ENCODE peak calls at places on chromosomes 3 and 15, in eight cellular contexts. F is aorta, J is SJSA1, G is heart right ventricle, Z is esophagus muscularis mucosa, D is pancreas, E is H1, P is hepatocyte. X is an unnamed sample. For H3K4me1, the result is how much of the 10 kb centered on the place peaks cover.

GRCh38 chr15:87620393-87620792 is 636.1 kb downstream of the NTRK3 start:
- DNase-seq in E (no peak), G (no peak), Z (no peak), P (no peak), D (no peak), F (no peak), J (no peak), X (no peak)

GRCh38 chr3:60217156-60217911 is 1033.9 kb downstream of the FHIT start:
- DNase-seq in E (no peak), J (no peak), G (no peak), P (no peak), D (no peak), F (no peak), Z (no peak), X (no peak)

GRCh38 chr3:114872056-114872455 is 275.0 kb downstream of the ZBTB20 start:
- DNase-seq in D (no peak), G (no peak), P (no peak), E (no peak), F (no peak), Z (no peak), J (no peak), X (no peak)

GRCh38 chr3:122355612-122356011 is 27.4 kb downstream of the MIX23 start:
- DNase-seq in D (no peak), Z (no peak), F (no peak), J (no peak), P (no peak), E (no peak), G (no peak), X (no peak)

GRCh38 chr3:29283297-29283681 is 2.4 kb downstream of the RBMS3 start:
- DNase-seq in D (no peak), E (no peak), F (no peak), G (no peak), J (peak), Z (no peak), P (no peak), X (no peak)

GRCh38 chr15:35827156-35827555 is 281.2 kb upstream of the DPH6 start:
- DNase-seq in J (no peak), E (no peak), Z (no peak), D (no peak), F (no peak), G (no peak), P (no peak), X (no peak)

GRCh38 chr3:159761377-159761776 is 227.3 kb upstream of the IL12A start:
- DNase-seq in Z (no peak), E (no peak), J (peak), G (peak), F (peak), D (no peak), P (no peak), X (peak)

GRCh38 chr15:88274534-88275460 is 18.3 kb upstream of the NTRK3 start:
- DNase-seq in Z (no peak), E (peak), P (peak), J (peak), F (peak), G (peak), D (peak), X (peak)

GRCh38 chr3:36713904-36714303 is 50.4 kb downstream of the DCLK3 start:
- DNase-seq in G (no peak), J (no peak), P (no peak), D (no peak), F (no peak), Z (no peak), E (no peak), X (no peak)

GRCh38 chr3:12833226-12834161 is 7.9 kb downstream of the RPL32 start:
- DNase-seq in E (no peak), D (no peak), G (no peak), J (no peak), F (no peak), P (no peak), Z (no peak), X (no peak)

GRCh38 chr15:73368301-73369072 is at the start of gene HCN4:
- DNase-seq in J (no peak), F (no peak), E (no peak), D (no peak), G (no peak), Z (no peak), P (peak), X (no peak)

GRCh38 chr3:183265713-183266417 is 12.8 kb downstream of the B3GNT5 start:
- DNase-seq in G (no peak), D (no peak), J (peak), Z (no peak), E (no peak), P (peak), F (no peak), X (no peak)

GRCh38 chr3:112345681-112346080 is 12.7 kb downstream of the CD200 start:
- DNase-seq in Z (no peak), J (no peak), E (no peak), F (no peak), P (no peak), D (no peak), G (no peak), X (no peak)

GRCh38 chr3:3772338-3772737 is 26.9 kb upstream of the LRRN1 start:
- DNase-seq in E (no peak), P (no peak), Z (no peak), J (no peak), F (no peak), D (no peak), G (no peak), X (no peak)

GRCh38 chr3:168029705-168030104 is 66.0 kb downstream of the GOLIM4 start:
- DNase-seq in G (no peak), E (no peak), J (no peak), P (no peak), D (no peak), F (no peak), Z (no peak), X (no peak)

GRCh38 chr15:87597346-87598052 is 659.0 kb downstream of the NTRK3 start:
- DNase-seq in D (no peak), F (no peak), E (no peak), G (no peak), P (no peak), J (no peak), Z (no peak), X (no peak)

GRCh38 chr3:58661836-58662235 is 4.7 kb downstream of the FAM3D start:
- DNase-seq in D (no peak), Z (no peak), F (no peak), G (no peak), P (no peak), E (no peak), J (no peak), X (no peak)

GRCh38 chr3:23807161-23808015 is 1.6 kb downstream of the UBE2E1 start:
- DNase-seq in G (peak), P (peak), E (no peak), J (peak), F (no peak), D (no peak), Z (no peak), X (peak)

GRCh38 chr3:47961815-47962606 is 54.2 kb downstream of the MAP4 start:
- DNase-seq in J (no peak), F (no peak), E (no peak), D (no peak), Z (no peak), G (no peak), P (peak), X (no peak)

GRCh38 chr3:110487840-110488239 is 583.8 kb upstream of the NECTIN3 start:
- DNase-seq in D (no peak), Z (no peak), P (no peak), G (no peak), E (no peak), F (no peak), J (no peak), X (no peak)

GRCh38 chr3:21795152-21795837 is 44.3 kb upstream of the ZNF385D start:
- DNase-seq in P (no peak), F (no peak), D (no peak), E (no peak), Z (no peak), G (peak), J (no peak), X (no peak)

GRCh38 chr3:101976473-101976872 is 127.2 kb downstream of the NFKBIZ start:
- DNase-seq in E (no peak), G (no peak), P (no peak), D (no peak), J (no peak), Z (no peak), F (no peak), X (no peak)

GRCh38 chr15:62874933-62875625 is 167.5 kb upstream of the TPM1 start:
- DNase-seq in Z (no peak), D (no peak), P (no peak), G (no peak), J (no peak), E (no peak), F (no peak), X (peak)

GRCh38 chr3:132079150-132079549 is 44.3 kb upstream of the CPNE4 start:
- DNase-seq in P (peak), E (no peak), G (no peak), J (no peak), D (no peak), Z (no peak), F (no peak), X (no peak)

GRCh38 chr3:129695203-129695602 is 88.7 kb upstream of the PLXND1 start:
- DNase-seq in P (no peak), D (no peak), E (no peak), Z (no peak), F (no peak), J (no peak), G (no peak), X (no peak)

GRCh38 chr3:69009559-69010410 is 3.7 kb downstream of the EOGT start:
- DNase-seq in J (peak), D (no peak), P (peak), G (no peak), F (peak), Z (no peak), E (peak), X (no peak)

GRCh38 chr15:30990451-30991300 is 752 bp downstream of the MTMR10 start:
- DNase-seq in E (no peak), J (no peak), G (no peak), P (no peak), F (peak), Z (no peak), D (no peak), X (no peak)

GRCh38 chr3:192887047-192887446 is 30.6 kb downstream of the MB21D2 start:
- DNase-seq in E (no peak), Z (no peak), G (no peak), D (no peak), J (no peak), F (no peak), P (peak), X (no peak)

GRCh38 chr3:113249111-113249510 is 37.8 kb downstream of the BOC start:
- DNase-seq in E (no peak), Z (no peak), D (no peak), P (no peak), G (no peak), J (no peak), F (no peak), X (no peak)

GRCh38 chr3:50299638-50299928 is 378 bp upstream of the HYAL3 start:
- DNase-seq in F (no peak), P (no peak), Z (no peak), J (no peak), G (no peak), D (no peak), E (no peak), X (no peak)

GRCh38 chr3:50297896-50298725 is 1.1 kb downstream of the HYAL3 start:
- DNase-seq in J (no peak), F (peak), D (no peak), G (no peak), Z (no peak), E (no peak), P (no peak), X (peak)

GRCh38 chr3:50297384-50297775 is 1.8 kb downstream of the HYAL3 start:
- DNase-seq in E (no peak), J (no peak), D (no peak), Z (no peak), P (no peak), G (no peak), F (peak), X (no peak)

GRCh38 chr3:50299929-50300680 is 900 bp upstream of the HYAL3 start:
- DNase-seq in F (peak), D (no peak), E (no peak), J (no peak), G (no peak), Z (no peak), P (no peak), X (no peak)

GRCh38 chr3:50298836-50299637 is at the start of the genes HYAL3 and NAA80:
- DNase-seq in P (peak), G (peak), E (peak), Z (peak), F (peak), D (peak), J (peak), X (peak)
- H3K27ac ChIP-seq in P (peak), G (peak), E (peak), Z (peak), F (peak), D (peak), J (peak), X (peak)

GRCh38 chr15:49036650-49037545 is 9.3 kb downstream of the SECISBP2L start:
- DNase-seq in J (no peak), E (no peak), D (no peak), G (no peak), F (no peak), P (no peak), Z (no peak), X (no peak)
- H3K4me1 ChIP-seq in J (under half), E (under half), D (under half), G (under half), F (under half), P (under half), Z (under half), X (under half)

DNA sequence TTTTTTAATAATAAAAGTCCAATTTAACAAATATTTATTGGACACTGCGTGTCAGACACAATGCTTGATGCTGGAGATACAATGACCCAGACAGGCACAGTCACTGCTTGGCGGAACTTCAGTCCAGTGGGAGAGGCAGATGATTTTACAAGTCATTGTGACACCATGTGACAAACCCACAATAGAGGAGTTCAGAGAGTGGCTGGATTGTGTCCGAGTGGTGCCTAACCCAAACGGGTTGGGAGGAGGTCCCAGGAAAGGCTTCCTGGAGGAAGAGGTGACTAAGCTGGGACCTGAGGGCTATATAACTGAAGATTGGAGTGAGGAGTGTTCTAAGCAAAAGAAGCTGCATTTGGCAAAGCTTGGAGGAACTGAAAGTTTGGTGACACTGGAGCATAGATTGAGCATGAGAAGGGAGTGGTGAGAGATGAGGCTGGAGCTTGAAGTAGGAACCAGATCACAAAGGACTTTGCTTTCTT is 41.4 kb downstream of the CRTC3 start:
- DNase-seq in J (no peak), F (peak), E (no peak), G (peak), Z (no peak), P (no peak), D (peak), X (no peak)
- H3K27ac ChIP-seq in J (no peak), F (no peak), E (no peak), G (peak), Z (peak), P (no peak), D (no peak), X (no peak)

GRCh38 chr15:77670558-77671148 is 37.9 kb upstream of the LINGO1 start:
- DNase-seq in P (no peak), F (no peak), G (no peak), D (no peak), J (no peak), Z (no peak), E (no peak), X (no peak)
- H3K4me1 ChIP-seq in P (under half), F (under half), G (under half), D (under half), J (under half), Z (under half), E (under half), X (under half)

GRCh38 chr15:34808016-34808415 is 12.7 kb upstream of the ACTC1 start:
- DNase-seq in J (no peak), P (no peak), G (no peak), E (no peak), F (no peak), D (no peak), Z (no peak), X (no peak)

GRCh38 chr15:34802803-34803395 is 7.5 kb upstream of the ACTC1 start:
- DNase-seq in Z (no peak), E (no peak), J (no peak), F (no peak), P (no peak), G (no peak), D (no peak), X (no peak)

GRCh38 chr15:34804113-34804512 is 8.8 kb upstream of the ACTC1 start:
- DNase-seq in J (no peak), D (no peak), Z (no peak), G (no peak), E (no peak), F (no peak), P (no peak), X (no peak)

GRCh38 chr15:34802371-34802770 is 7.0 kb upstream of the ACTC1 start:
- DNase-seq in E (no peak), F (no peak), D (no peak), J (no peak), P (no peak), Z (no peak), G (no peak), X (no peak)

GRCh38 chr15:34804776-34805175 is 9.4 kb upstream of the ACTC1 start:
- DNase-seq in G (no peak), F (no peak), E (no peak), J (no peak), P (no peak), Z (no peak), D (no peak), X (no peak)
- H3K27ac ChIP-seq in G (no peak), F (no peak), E (no peak), J (no peak), P (no peak), Z (no peak), D (no peak), X (no peak)

GRCh38 chr3:66962624-66963023 is 35.5 kb upstream of the KBTBD8 start:
- DNase-seq in P (peak), F (no peak), Z (no peak), G (no peak), J (no peak), D (no peak), E (no peak), X (no peak)

GRCh38 chr3:66956740-66957139 is 41.4 kb upstream of the KBTBD8 start:
- DNase-seq in G (no peak), F (no peak), E (no peak), Z (no peak), J (no peak), D (no peak), P (no peak), X (no peak)

GRCh38 chr3:66953934-66954333 is 44.2 kb upstream of the KBTBD8 start:
- DNase-seq in J (no peak), D (no peak), G (no peak), E (no peak), P (no peak), Z (no peak), F (no peak), X (no peak)

GRCh38 chr3:66957357-66957756 is 40.8 kb upstream of the KBTBD8 start:
- DNase-seq in Z (no peak), G (no peak), E (no peak), D (no peak), J (no peak), P (peak), F (no peak), X (no peak)
- H3K4me1 ChIP-seq in Z (under half), G (under half), E (under half), D (under half), J (under half), P (under half), F (under half), X (under half)

DNA sequence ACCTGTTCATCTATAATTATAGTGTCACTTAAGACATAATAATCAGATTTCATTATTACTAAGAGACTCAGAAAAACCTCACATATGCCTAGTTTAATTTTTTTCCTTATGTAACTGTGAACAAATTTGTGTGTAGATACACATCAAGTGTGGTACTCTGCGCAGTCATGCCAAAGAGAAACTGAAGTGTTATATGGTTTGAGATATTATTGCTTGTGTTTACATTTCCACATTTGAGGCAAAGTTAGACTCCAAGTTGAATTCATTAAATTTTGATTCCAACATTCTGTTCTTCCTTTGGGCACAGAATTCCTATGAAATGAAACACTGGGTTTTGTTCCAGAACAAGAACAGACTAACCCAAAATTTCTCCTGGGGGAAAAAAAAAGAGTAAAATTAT is 2.2 kb downstream of the MBNL1 start:
- DNase-seq in P (no peak), G (no peak), Z (no peak), F (no peak), E (no peak), D (no peak), J (peak), X (no peak)
- H3K27ac ChIP-seq in P (peak), G (peak), Z (peak), F (peak), E (no peak), D (no peak), J (peak), X (no peak)

GRCh38 chr3:65733459-65733858 is 305.3 kb downstream of the MAGI1 start:
- DNase-seq in Z (no peak), J (no peak), E (no peak), D (no peak), F (no peak), G (no peak), P (no peak), X (no peak)
- H3K4me1 ChIP-seq in Z (under half), J (under half), E (under half), D (under half), F (under half), G (under half), P (under half), X (under half)

GRCh38 chr15:59659366-59659765 is 2.1 kb upstream of the GTF2A2 start:
- DNase-seq in F (no peak), P (no peak), G (no peak), E (no peak), J (no peak), Z (no peak), D (no peak), X (no peak)

GRCh38 chr15:59654043-59654442 is 3.3 kb downstream of the GTF2A2 start:
- DNase-seq in Z (no peak), J (no peak), E (no peak), P (no peak), F (no peak), G (no peak), D (no peak), X (no peak)

GRCh38 chr15:59656935-59657634 is at the start of gene GTF2A2:
- DNase-seq in D (peak), E (peak), F (peak), G (peak), Z (peak), P (peak), J (peak), X (peak)

GRCh38 chr15:59662260-59662659 is 4.9 kb upstream of the GTF2A2 start:
- DNase-seq in P (no peak), Z (no peak), D (no peak), G (no peak), E (no peak), J (no peak), F (no peak), X (no peak)

DNA sequence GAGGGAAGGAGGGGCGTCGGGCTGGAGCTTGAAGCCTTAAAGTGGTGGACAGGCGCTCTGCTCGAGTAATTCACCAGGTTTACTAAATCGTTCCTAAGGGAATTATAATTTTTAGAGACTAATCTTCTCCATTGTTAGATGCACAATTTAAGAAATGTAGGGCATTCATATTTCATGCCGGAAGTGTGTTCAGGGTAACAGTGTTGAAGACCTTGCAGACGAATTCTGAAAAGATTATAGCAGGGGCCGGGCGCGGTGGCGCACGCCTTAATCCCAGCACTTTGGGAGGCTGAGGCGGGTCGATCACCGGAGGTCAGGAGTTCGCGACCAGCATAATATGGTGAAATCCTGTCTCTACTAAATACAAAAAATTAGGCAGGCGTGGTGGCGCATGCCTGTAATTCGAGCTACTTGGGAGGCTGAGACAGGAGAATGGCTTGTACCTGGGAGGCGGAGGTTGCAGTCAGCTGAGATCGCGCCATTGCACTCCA is 365 bp upstream of the GTF2A2 start:
- DNase-seq in E (no peak), F (no peak), J (no peak), D (no peak), G (no peak), Z (no peak), P (no peak), X (peak)
- H3K27ac ChIP-seq in E (no peak), F (no peak), J (no peak), D (peak), G (peak), Z (peak), P (peak), X (no peak)

GRCh38 chr3:79314547-79314946 is 453.3 kb downstream of the ROBO1 start:
- DNase-seq in P (peak), Z (no peak), E (no peak), J (no peak), F (no peak), G (no peak), D (no peak), X (no peak)

GRCh38 chr3:79317551-79318518 is 450.0 kb downstream of the ROBO1 start:
- DNase-seq in J (no peak), E (no peak), G (no peak), P (no peak), F (no peak), D (no peak), Z (no peak), X (no peak)

GRCh38 chr3:79314962-79315361 is 452.8 kb downstream of the ROBO1 start:
- DNase-seq in G (no peak), Z (no peak), F (no peak), J (no peak), P (no peak), E (no peak), D (no peak), X (no peak)
- H3K4me1 ChIP-seq in G (under half), Z (under half), F (under half), J (under half), P (under half), E (under half), D (under half), X (under half)